ENCODE peak calls at places on chromosomes 2 and 18, in nine cellular contexts. I, L, X, O, Y, N, M, R and Z are unnamed samples.

GRCh38 chr2:95348609-95349567 is 51.7 kb downstream of the KCNIP3 start:
- DNase-seq in L (no peak), I (no peak), N (no peak), X (no peak), R (peak), O (peak), M (no peak), Y (no peak), Z (peak)

GRCh38 chr18:23106575-23106974 is 28.7 kb upstream of the CABLES1 start:
- DNase-seq in I (no peak), M (no peak), L (no peak), R (no peak), Y (no peak), N (no peak), O (no peak), X (no peak), Z (no peak)

GRCh38 chr2:240884745-240885144 is 11.2 kb downstream of the MAB21L4 start:
- DNase-seq in R (no peak), I (no peak), X (no peak), M (no peak), L (no peak), Y (no peak), O (no peak), N (no peak), Z (no peak)

GRCh38 chr2:25558262-25558661 is 115.1 kb downstream of the DTNB start:
- DNase-seq in X (peak), L (no peak), R (no peak), I (no peak), Y (no peak), M (no peak), N (no peak), O (no peak), Z (no peak)

GRCh38 chr2:181058378-181059269 is 78.2 kb downstream of the UBE2E3 start:
- DNase-seq in L (peak), I (no peak), M (no peak), Y (no peak), R (no peak), N (no peak), O (no peak), X (peak), Z (no peak)

GRCh38 chr18:30970201-30970816 is 72.2 kb downstream of the DSC3 start:
- DNase-seq in L (no peak), I (no peak), O (no peak), N (no peak), M (peak), X (no peak), R (no peak), Y (no peak), Z (no peak)

GRCh38 chr2:84486436-84487115 is 27.5 kb upstream of the SUCLG1 start:
- DNase-seq in O (no peak), Y (no peak), R (no peak), M (no peak), N (no peak), L (no peak), I (no peak), X (no peak), Z (no peak)

GRCh38 chr2:174787485-174788205 is 23.4 kb upstream of the CHRNA1 start:
- DNase-seq in L (peak), I (no peak), N (no peak), X (no peak), R (no peak), M (no peak), Y (no peak), O (peak), Z (no peak)

GRCh38 chr2:190882831-190883582 is 2.4 kb downstream of the GLS start:
- DNase-seq in I (no peak), X (no peak), M (no peak), R (no peak), L (no peak), O (no peak), Y (no peak), N (no peak), Z (no peak)

GRCh38 chr2:202096736-202097135 is 23.7 kb downstream of the KIAA2012 start:
- DNase-seq in I (no peak), X (no peak), M (no peak), L (no peak), O (no peak), Y (no peak), R (no peak), N (no peak), Z (no peak)

GRCh38 chr2:228417966-228418365 is 236.5 kb upstream of the SPHKAP start:
- DNase-seq in I (no peak), M (no peak), R (no peak), N (no peak), L (no peak), O (no peak), Y (no peak), X (no peak), Z (no peak)

GRCh38 chr2:218284106-218284811 is 8.0 kb downstream of the TMBIM1 start:
- DNase-seq in X (peak), N (no peak), Y (peak), I (no peak), O (no peak), L (no peak), R (no peak), M (no peak), Z (peak)

GRCh38 chr2:37858725-37859267 is 66.3 kb upstream of the RMDN2 start:
- DNase-seq in I (no peak), L (no peak), O (no peak), X (no peak), Y (no peak), R (no peak), M (no peak), N (no peak), Z (no peak)

GRCh38 chr2:23387221-23387550 is 2.2 kb downstream of the KLHL29 start:
- DNase-seq in Y (no peak), R (no peak), O (no peak), N (no peak), L (no peak), X (no peak), I (no peak), M (no peak), Z (no peak)

GRCh38 chr2:126975671-126976655 is 77.3 kb downstream of the TEX51 start:
- DNase-seq in O (no peak), N (no peak), X (no peak), I (no peak), Y (no peak), L (peak), R (no peak), M (no peak), Z (no peak)

GRCh38 chr18:35672897-35673296 is 91.4 kb downstream of the GALNT1 start:
- DNase-seq in R (no peak), N (no peak), X (no peak), L (no peak), O (no peak), Y (no peak), I (no peak), M (no peak), Z (no peak)

GRCh38 chr2:111898703-111899514 is 502 bp downstream of the MERTK start:
- DNase-seq in M (no peak), X (no peak), R (peak), I (no peak), Y (peak), L (no peak), N (no peak), O (no peak), Z (peak)

GRCh38 chr2:67394734-67395133 is 2.4 kb upstream of the ETAA1 start:
- DNase-seq in X (no peak), Y (no peak), O (no peak), R (no peak), L (no peak), M (no peak), N (no peak), I (no peak), Z (no peak)

GRCh38 chr2:166234112-166234846 is 106.5 kb upstream of the SCN1A start:
- DNase-seq in Y (no peak), N (no peak), I (no peak), O (no peak), R (no peak), X (no peak), M (no peak), L (no peak), Z (no peak)

GRCh38 chr2:135055182-135055786 is 3.2 kb downstream of the RAB3GAP1 start:
- DNase-seq in Y (no peak), L (no peak), I (no peak), R (no peak), O (no peak), N (no peak), M (no peak), X (no peak), Z (no peak)

GRCh38 chr2:85922210-85922609 is 33.4 kb upstream of the ST3GAL5 start:
- DNase-seq in X (no peak), M (no peak), Y (no peak), N (no peak), O (no peak), I (no peak), L (no peak), R (no peak), Z (no peak)

GRCh38 chr2:209498574-209498973 is 74.7 kb downstream of the MAP2 start:
- DNase-seq in Y (no peak), N (no peak), L (no peak), I (no peak), R (no peak), X (no peak), O (no peak), M (no peak), Z (no peak)